ENCODE peak calls at places on chromosome 14, in eight cellular contexts. G is neural progenitor cell, I is IMR-90, K is right cardiac atrium, P is body of pancreas, X is psoas muscle, Z is WERI-Rb-1, F is uterus. D is an unnamed sample.
A peak's percentile ranks its signal among the peaks of the same experiment; 100 is the strongest.

GRCh38 chr14:20489093-20489994 is 16.0 kb upstream of the RNASE10 start:
- DNase-seq in K (no peak), I (peak; percentile 28), Z (no peak), F (no peak), P (no peak), X (no peak), G (no peak), D (peak; percentile 19)

GRCh38 chr14:102883028-102883953 is 39.2 kb upstream of the AMN start:
- DNase-seq in F (no peak), K (no peak), P (no peak), G (no peak), Z (no peak), X (no peak), I (no peak), D (no peak)

GRCh38 chr14:51967521-51967920 is 21.8 kb upstream of the RTRAF start:
- DNase-seq in F (no peak), K (no peak), X (no peak), Z (no peak), P (no peak), G (no peak), I (peak; percentile 41), D (no peak)

GRCh38 chr14:105864116-105864515 is 337.7 kb downstream of the TMEM121 start:
- DNase-seq in I (no peak), X (no peak), G (no peak), K (no peak), Z (no peak), F (peak; percentile 2), P (no peak), D (peak; percentile 27)

GRCh38 chr14:104796682-104797081 is 1.1 kb upstream of the AKT1 start:
- DNase-seq in P (no peak), X (no peak), F (no peak), Z (no peak), K (no peak), I (no peak), G (no peak), D (no peak)

GRCh38 chr14:93709249-93709648 is 79.0 kb downstream of the PRIMA1 start:
- DNase-seq in Z (no peak), P (no peak), X (no peak), K (no peak), F (no peak), G (no peak), I (no peak), D (no peak)

GRCh38 chr14:100438271-100438670 is 115.1 kb downstream of the SLC25A47 start:
- DNase-seq in I (no peak), X (no peak), P (no peak), Z (no peak), G (no peak), F (no peak), K (no peak), D (no peak)

GRCh38 chr14:72710212-72710611 is 183.7 kb downstream of the DPF3 start:
- DNase-seq in X (no peak), Z (no peak), P (no peak), G (no peak), I (peak; percentile 60), F (no peak), K (peak; percentile 70), D (no peak)

GRCh38 chr14:103545219-103545914 is 16.4 kb downstream of the TRMT61A start:
- DNase-seq in K (peak; percentile 59), Z (no peak), X (no peak), P (no peak), F (no peak), G (no peak), I (no peak), D (no peak)

GRCh38 chr14:56579345-56580316 is at the start of gene TMEM260:
- DNase-seq in X (peak; percentile 92), F (peak; percentile 86), I (peak; percentile 84), Z (peak; percentile 91), P (peak; percentile 89), G (peak; percentile 94), K (peak; percentile 93), D (peak; percentile 86)

GRCh38 chr14:102262894-102263462 is 42.0 kb downstream of the MOK start:
- DNase-seq in K (no peak), G (peak; percentile 62), X (no peak), F (no peak), I (peak; percentile 60), Z (peak; percentile 82), P (no peak), D (no peak)

GRCh38 chr14:104688755-104689619 is at the start of gene INF2:
- DNase-seq in X (peak; percentile 76), K (peak; percentile 90), G (peak; percentile 80), I (peak; percentile 32), Z (peak; percentile 54), F (peak; percentile 66), P (peak; percentile 81), D (peak; percentile 75)

GRCh38 chr14:70212752-70213151 is 24.0 kb upstream of the SLC8A3 start:
- DNase-seq in G (no peak), K (no peak), F (no peak), Z (no peak), P (peak; percentile 6), X (no peak), I (no peak), D (no peak)

GRCh38 chr14:74979442-74980397 is 23.0 kb upstream of the EIF2B2 start:
- DNase-seq in I (peak; percentile 36), P (no peak), Z (peak; percentile 67), X (peak; percentile 90), F (no peak), K (peak; percentile 76), G (peak; percentile 70), D (no peak)

GRCh38 chr14:68451676-68452387 is 341.0 kb downstream of the ZFP36L1 start:
- DNase-seq in X (peak; percentile 36), Z (no peak), G (no peak), I (no peak), F (no peak), K (peak; percentile 71), P (no peak), D (peak; percentile 38)

GRCh38 chr14:105132921-105133320 is 35.7 kb downstream of the JAG2 start:
- DNase-seq in G (no peak), K (no peak), P (no peak), X (no peak), F (no peak), I (no peak), Z (no peak), D (no peak)

GRCh38 chr14:104724981-104725771 is 1.1 kb downstream of the ADSS1 start:
- DNase-seq in X (peak; percentile 91), I (no peak), F (peak; percentile 44), P (peak; percentile 51), Z (no peak), K (peak; percentile 84), G (peak; percentile 63), D (peak; percentile 86)

GRCh38 chr14:90087433-90087832 is 25.6 kb downstream of the KCNK13 start:
- DNase-seq in P (peak; percentile 16), K (peak; percentile 60), F (no peak), Z (no peak), G (no peak), X (no peak), I (peak; percentile 58), D (peak; percentile 22)

GRCh38 chr14:97027256-97027999 is 230.2 kb downstream of the VRK1 start:
- DNase-seq in I (no peak), Z (no peak), X (no peak), K (no peak), G (peak; percentile 86), P (no peak), F (no peak), D (no peak)

GRCh38 chr14:71331393-71331792 is 424.1 kb downstream of the PCNX1 start:
- DNase-seq in F (no peak), Z (no peak), P (no peak), G (no peak), X (no peak), K (no peak), I (no peak), D (no peak)

GRCh38 chr14:54438703-54439102 is 2.5 kb downstream of the CNIH1 start:
- DNase-seq in P (no peak), I (no peak), X (no peak), G (no peak), K (no peak), Z (no peak), F (no peak), D (no peak)

GRCh38 chr14:70707138-70708038 is 65.7 kb downstream of the TTC9 start:
- DNase-seq in I (peak; percentile 41), F (no peak), X (no peak), P (peak; percentile 51), Z (no peak), G (no peak), K (no peak), D (no peak)

DNA sequence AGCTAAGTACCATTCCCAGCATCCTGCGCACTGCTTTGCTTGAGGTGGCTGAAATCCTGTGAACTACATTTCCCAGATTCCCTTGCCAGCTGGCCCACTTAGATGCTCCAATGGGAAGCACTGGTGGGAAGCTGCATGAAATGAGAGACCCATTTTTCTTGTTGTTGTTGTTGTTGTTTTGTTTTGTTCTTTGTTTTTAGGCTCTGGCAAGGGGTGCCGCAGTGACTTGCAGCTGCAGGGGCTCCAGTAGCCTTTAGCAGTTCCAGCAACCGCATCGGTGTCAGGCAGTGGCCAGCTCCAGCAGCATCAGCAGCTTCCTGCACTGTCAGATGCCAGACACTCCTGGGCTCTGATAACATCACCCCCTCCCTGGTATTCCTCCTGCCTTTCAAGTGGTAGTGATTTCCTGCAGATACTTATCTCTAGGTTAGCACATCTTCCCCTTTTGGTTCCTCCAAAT is 8.8 kb upstream of the EGLN3 start:
- DNase-seq in G (peak; percentile 57), F (no peak), X (no peak), K (no peak), Z (no peak), P (no peak), I (no peak), D (no peak)
- H3K4me3 ChIP-seq in G (no peak overlapping the region), F (no peak overlapping the region), X (no peak overlapping the region), K (no peak overlapping the region), Z (no peak overlapping the region), P (no peak overlapping the region), I (no peak overlapping the region), D (no peak overlapping the region)

DNA sequence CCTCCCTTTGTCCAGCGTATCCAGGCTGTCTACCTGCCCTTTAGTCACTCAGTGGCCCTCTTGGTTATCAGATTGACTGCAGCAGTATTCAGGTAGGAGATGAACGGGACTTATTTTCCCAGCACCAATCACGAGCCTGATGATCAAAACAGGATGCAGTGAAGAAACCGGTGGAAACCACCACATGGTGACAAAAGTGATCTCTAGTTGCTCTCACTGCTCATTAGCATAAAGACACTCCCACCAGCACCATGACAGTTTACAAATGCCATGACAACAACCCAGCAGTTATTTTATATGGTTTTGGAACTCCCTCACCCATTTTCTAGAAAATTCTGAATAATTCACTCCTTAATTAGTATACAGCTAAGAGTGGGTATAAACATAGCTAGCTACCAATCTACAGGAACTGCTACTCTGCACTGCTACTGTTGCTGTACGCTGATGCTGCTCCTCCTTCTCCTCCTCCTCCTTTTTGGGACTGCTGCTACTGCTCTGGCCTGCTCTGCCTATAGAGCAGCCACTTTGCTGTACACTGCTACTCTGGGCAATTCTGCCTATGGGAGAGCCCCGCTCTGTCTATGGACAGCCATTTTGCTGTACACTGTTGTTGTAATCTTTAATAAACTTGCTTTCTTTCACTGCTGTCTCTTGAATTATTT is 142.5 kb upstream of the SSTR1 start:
- DNase-seq in P (no peak), G (no peak), I (no peak), X (no peak), F (no peak), K (no peak), Z (no peak), D (peak; percentile 21)
- H3K4me3 ChIP-seq in P (no peak overlapping the region), G (no peak overlapping the region), I (no peak overlapping the region), X (no peak overlapping the region), F (no peak overlapping the region), K (no peak overlapping the region), Z (no peak overlapping the region), D (no peak overlapping the region)

GRCh38 chr14:98348505-98348904 is 923.5 kb downstream of the BCL11B start:
- DNase-seq in F (no peak), P (no peak), I (no peak), X (no peak), G (no peak), Z (no peak), K (no peak), D (no peak)
- H3K4me3 ChIP-seq in F (no peak overlapping the region), P (no peak overlapping the region), I (no peak overlapping the region), X (no peak overlapping the region), G (no peak overlapping the region), Z (no peak overlapping the region), K (no peak overlapping the region), D (no peak overlapping the region)

GRCh38 chr14:61474671-61475070 is 153.3 kb downstream of the PRKCH start:
- DNase-seq in P (no peak), Z (no peak), I (no peak), F (no peak), G (no peak), X (no peak), K (no peak), D (no peak)
- H3K4me3 ChIP-seq in P (no peak overlapping the region), Z (no peak overlapping the region), I (no peak overlapping the region), F (no peak overlapping the region), G (no peak overlapping the region), X (no peak overlapping the region), K (no peak overlapping the region), D (no peak overlapping the region)

D was measured in heart left ventricle.